ENCODE peak calls at places on chromosomes 5 and 9, in four cellular contexts. F, S, Z and I are unnamed samples.

GRCh38 chr9:32706004-32706749 is 70.7 kb upstream of the TAF1L start:
- DNase-seq in Z (no peak), F (no peak), S (no peak), I (no peak)

GRCh38 chr9:35791321-35791921 is at the start of gene NPR2:
- DNase-seq in F (peak; percentile 49), Z (peak; percentile 39), S (no peak), I (no peak)

GRCh38 chr5:78746990-78747389 is 98.4 kb upstream of the LHFPL2 start:
- DNase-seq in Z (no peak), F (no peak), S (no peak), I (peak; percentile 84)

GRCh38 chr9:117437283-117437682 is 22.4 kb upstream of the ASTN2 start:
- DNase-seq in Z (no peak), F (no peak), S (no peak), I (no peak)

GRCh38 chr5:24401767-24402166 is 243.0 kb downstream of the CDH10 start:
- DNase-seq in F (no peak), Z (no peak), S (no peak), I (no peak)

GRCh38 chr5:122741681-122742080 is 33.2 kb upstream of the SNX2 start:
- DNase-seq in S (no peak), Z (no peak), F (no peak), I (no peak)

GRCh38 chr5:98825582-98826375 is 52.3 kb downstream of the RGMB start:
- DNase-seq in F (no peak), Z (no peak), S (no peak), I (no peak)

GRCh38 chr9:116358251-116358650 is 204.7 kb downstream of the PAPPA start:
- DNase-seq in Z (no peak), F (no peak), S (no peak), I (no peak)

GRCh38 chr5:32001284-32001683 is 172.8 kb downstream of the GOLPH3 start:
- DNase-seq in Z (no peak), F (no peak), S (no peak), I (no peak)

GRCh38 chr9:127794001-127794791 is 8.4 kb downstream of the CDK9 start:
- DNase-seq in F (no peak), S (peak; percentile 53), Z (no peak), I (no peak)

GRCh38 chr5:119274024-119274766 is 81.6 kb upstream of the TNFAIP8 start:
- DNase-seq in F (no peak), Z (no peak), S (no peak), I (no peak)

GRCh38 chr9:93670208-93671029 is 94.0 kb downstream of the PHF2 start:
- DNase-seq in Z (peak; percentile 14), S (peak; percentile 32), F (peak; percentile 9), I (peak; percentile 59)

GRCh38 chr5:138611295-138612220 is 36.4 kb upstream of the HSPA9 start:
- DNase-seq in S (no peak), F (peak; percentile 29), Z (peak; percentile 60), I (peak; percentile 46)

GRCh38 chr5:138606378-138606777 is 31.2 kb upstream of the HSPA9 start:
- DNase-seq in F (no peak), S (no peak), Z (no peak), I (no peak)

GRCh38 chr5:138615461-138615860 is 40.3 kb upstream of the HSPA9 start:
- DNase-seq in F (no peak), Z (no peak), S (no peak), I (no peak)

GRCh38 chr5:138605254-138605972 is 30.2 kb upstream of the HSPA9 start:
- DNase-seq in F (no peak), S (no peak), Z (no peak), I (peak; percentile 61)

GRCh38 chr5:138610468-138611294 is 35.5 kb upstream of the HSPA9 start:
- DNase-seq in F (peak; percentile 19), Z (peak; percentile 31), S (no peak), I (no peak)
- H3K4me3 ChIP-seq in F (no peak overlapping the region), Z (peak overlapping the region; percentile 14), S (no peak overlapping the region), I (peak overlapping the region; percentile 51)

GRCh38 chr5:17308326-17309065 is 91.1 kb downstream of the BASP1 start:
- DNase-seq in S (no peak), F (no peak), Z (peak; percentile 28), I (no peak)
- H3K4me1 ChIP-seq in S (no peaks in the 10 kb centered on the region), F (no peaks in the 10 kb centered on the region), Z (peaks cover 4% of the 10 kb centered on the region), I (no peaks in the 10 kb centered on the region)

DNA sequence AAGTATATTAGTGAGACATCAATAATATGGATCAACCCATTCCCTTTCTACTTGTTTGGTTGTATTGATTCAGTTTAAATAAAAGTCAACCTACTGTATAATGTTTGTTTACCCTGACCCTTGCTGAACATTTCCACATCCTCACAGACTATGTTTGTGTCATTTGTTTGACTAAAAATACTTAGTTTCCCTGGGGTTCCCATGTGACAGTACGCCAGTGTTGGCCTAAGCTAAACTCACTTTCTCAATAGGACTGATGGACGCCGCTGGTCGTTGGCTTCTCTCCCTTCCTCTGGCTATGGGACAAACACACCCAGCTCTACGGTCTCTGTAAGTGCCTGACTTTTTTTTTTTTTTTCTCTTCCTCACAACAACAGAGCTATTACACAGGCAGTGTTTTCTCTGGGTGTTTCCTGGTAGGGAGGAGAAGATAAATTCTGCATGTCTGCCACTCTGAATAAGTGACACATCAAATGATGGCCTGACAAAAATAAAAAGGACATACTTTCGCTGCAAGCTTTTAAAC is 101.2 kb downstream of the CD180 start:
- DNase-seq in F (peak; percentile 81), S (peak; percentile 66), Z (peak; percentile 87), I (no peak)
- H3K4me3 ChIP-seq in F (peak overlapping the region; percentile 12), S (no peak overlapping the region), Z (peak overlapping the region; percentile 15), I (no peak overlapping the region)

GRCh38 chr9:18492612-18493011 is 18.7 kb downstream of the ADAMTSL1 start:
- DNase-seq in S (no peak), Z (no peak), F (no peak), I (no peak)
- H3K4me1 ChIP-seq in S (peaks cover 9% of the 10 kb centered on the region), Z (peaks cover 23% of the 10 kb centered on the region), F (peaks cover 10% of the 10 kb centered on the region), I (peaks cover 38% of the 10 kb centered on the region)

DNA sequence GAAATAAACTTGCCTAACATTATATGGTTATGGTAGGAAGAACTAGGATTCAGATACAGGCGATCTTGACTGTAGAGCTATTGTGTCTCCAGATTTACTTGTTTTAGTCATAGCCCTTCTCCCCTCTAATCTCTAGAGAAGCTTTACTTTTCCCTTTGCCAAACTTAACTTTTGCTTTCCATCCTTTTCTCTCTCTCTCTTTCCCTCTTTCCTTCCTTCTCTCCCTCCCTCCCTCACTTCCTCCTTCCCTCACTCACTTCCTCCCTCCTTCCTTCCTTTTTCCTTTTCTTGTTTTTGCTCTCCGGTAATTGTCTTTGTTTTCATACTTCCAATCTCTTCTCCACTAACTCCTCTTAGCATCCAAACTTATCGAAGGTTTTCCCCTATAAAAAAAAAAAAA is 10.4 kb downstream of the UBE2D2 start:
- DNase-seq in Z (no peak), F (no peak), S (no peak), I (no peak)
- H3K4me3 ChIP-seq in Z (no peak overlapping the region), F (no peak overlapping the region), S (no peak overlapping the region), I (no peak overlapping the region)

GRCh38 chr9:121816845-121817450 is 165.5 kb downstream of the DAB2IP start:
- DNase-seq in Z (no peak), S (no peak), F (no peak), I (no peak)

GRCh38 chr9:121815084-121815483 is 163.7 kb downstream of the DAB2IP start:
- DNase-seq in Z (no peak), F (no peak), S (no peak), I (no peak)

GRCh38 chr9:121814594-121814993 is 163.2 kb downstream of the DAB2IP start:
- DNase-seq in S (no peak), Z (no peak), F (no peak), I (no peak)

GRCh38 chr9:121816449-121816817 is 165.0 kb downstream of the DAB2IP start:
- DNase-seq in Z (no peak), S (no peak), F (no peak), I (no peak)

GRCh38 chr9:121815556-121816448 is 164.4 kb downstream of the DAB2IP start:
- DNase-seq in F (no peak), S (no peak), Z (no peak), I (no peak)
- H3K4me1 ChIP-seq in F (no peaks in the 10 kb centered on the region), S (no peaks in the 10 kb centered on the region), Z (peaks cover 2% of the 10 kb centered on the region), I (no peaks in the 10 kb centered on the region)

DNA sequence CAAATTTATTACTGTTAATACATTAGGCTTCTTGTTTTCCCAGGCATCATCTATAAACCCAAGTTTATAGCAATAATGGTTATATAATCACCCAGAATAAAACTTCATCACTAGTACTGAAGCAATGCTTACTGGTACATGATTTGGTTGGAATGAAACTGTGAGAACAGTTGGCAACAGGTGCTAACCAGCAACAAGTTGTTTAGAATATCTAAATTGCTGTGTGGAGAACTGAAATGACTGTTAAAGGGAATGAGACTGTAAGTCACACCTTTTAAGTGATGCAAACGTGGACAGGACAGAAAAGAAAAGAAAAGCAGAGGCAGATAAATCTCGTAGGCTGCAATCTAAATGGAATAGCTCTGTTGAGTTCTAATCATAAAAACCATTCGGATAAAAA is 2.5 kb downstream of the YIPF5 start:
- DNase-seq in Z (no peak), F (no peak), S (no peak), I (no peak)
- H3K4me3 ChIP-seq in Z (peak overlapping the region; percentile 96), F (no peak overlapping the region), S (no peak overlapping the region), I (no peak overlapping the region)

GRCh38 chr9:90967171-90967570 is 165.6 kb downstream of the SYK start:
- DNase-seq in F (no peak), S (no peak), Z (no peak), I (no peak)

GRCh38 chr9:90972057-90972456 is 170.4 kb downstream of the SYK start:
- DNase-seq in S (no peak), F (no peak), Z (no peak), I (no peak)

GRCh38 chr9:90970603-90971002 is 169.0 kb downstream of the SYK start:
- DNase-seq in Z (no peak), F (no peak), S (no peak), I (no peak)

GRCh38 chr9:90966475-90967150 is 165.0 kb downstream of the SYK start:
- DNase-seq in Z (peak; percentile 44), S (no peak), F (no peak), I (no peak)

DNA sequence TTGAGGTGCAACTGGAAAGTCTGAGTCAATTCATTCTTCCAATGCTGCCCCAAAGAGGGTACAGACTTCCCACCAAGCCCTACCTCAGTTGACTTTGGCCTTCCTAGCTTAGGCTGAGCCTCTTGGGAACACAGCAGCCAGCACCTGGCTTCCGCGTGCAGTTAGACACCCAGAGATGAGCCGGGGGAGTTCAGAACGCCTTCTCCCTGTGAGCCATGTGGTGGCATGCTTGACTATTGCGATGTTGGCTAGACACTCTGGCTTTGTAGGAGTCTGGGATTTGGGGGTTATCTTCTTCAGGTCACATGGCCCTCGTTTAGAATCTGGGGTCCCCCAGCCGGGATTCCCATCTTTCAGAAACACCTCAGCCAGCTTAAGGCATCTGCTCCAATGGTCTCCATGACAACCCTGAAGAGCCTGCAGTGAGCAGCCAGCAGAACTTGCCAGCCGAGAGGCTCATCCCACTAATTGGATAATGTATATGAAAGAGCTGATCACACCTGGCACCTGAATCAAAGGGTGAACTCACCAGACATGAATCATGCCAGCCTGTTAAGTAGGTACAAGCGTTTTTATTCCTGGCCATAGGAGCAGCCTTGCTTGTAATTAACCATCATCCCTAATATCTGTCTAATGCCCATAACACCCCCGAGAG is 167.5 kb downstream of the SYK start:
- DNase-seq in Z (no peak), F (no peak), S (no peak), I (no peak)
- H3K4me1 ChIP-seq in Z (no peaks in the 10 kb centered on the region), F (no peaks in the 10 kb centered on the region), S (no peaks in the 10 kb centered on the region), I (no peaks in the 10 kb centered on the region)

GRCh38 chr5:159456261-159456660 is 126.0 kb upstream of the IL12B start:
- DNase-seq in F (no peak), Z (no peak), S (no peak), I (no peak)

GRCh38 chr5:159459951-159460538 is 129.8 kb upstream of the IL12B start:
- DNase-seq in F (no peak), Z (peak; percentile 20), S (no peak), I (no peak)

GRCh38 chr5:159458217-159458711 is 128.0 kb upstream of the IL12B start:
- DNase-seq in F (no peak), Z (no peak), S (no peak), I (no peak)

GRCh38 chr5:159456722-159457462 is 126.6 kb upstream of the IL12B start:
- DNase-seq in S (peak; percentile 29), Z (no peak), F (no peak), I (no peak)

GRCh38 chr5:159459132-159459627 is 128.9 kb upstream of the IL12B start:
- DNase-seq in S (no peak), Z (no peak), F (no peak), I (no peak)
- H3K4me3 ChIP-seq in S (no peak overlapping the region), Z (no peak overlapping the region), F (no peak overlapping the region), I (no peak overlapping the region)